ENCODE peak calls at places on chromosomes 6 and 20, in seven cellular contexts. J, S, W, F, L, C and P are unnamed samples.

GRCh38 chr6:104995989-104996617 is 39.2 kb downstream of the LIN28B start:
- DNase-seq in J (peak), S (no peak), W (peak), F (no peak), L (no peak), C (peak), P (peak)

GRCh38 chr6:3447005-3447404 is 9.8 kb downstream of the SLC22A23 start:
- DNase-seq in J (no peak), S (no peak), W (no peak), F (no peak), L (no peak), C (no peak), P (no peak)

GRCh38 chr6:31815025-31815838 is at the start of the genes HSPA1A and HSPA1L:
- DNase-seq in J (peak), S (peak), W (peak), F (no peak), L (peak), C (peak), P (peak)

GRCh38 chr20:59047938-59048680 is 5.5 kb upstream of the PRELID3B start:
- DNase-seq in J (peak), S (no peak), W (no peak), F (no peak), L (no peak), C (peak), P (peak)

GRCh38 chr6:18293192-18293904 is 29.0 kb upstream of the DEK start:
- DNase-seq in J (peak), S (no peak), W (no peak), F (no peak), L (no peak), C (peak), P (no peak)

GRCh38 chr6:117317261-117317660 is 51.9 kb downstream of the VGLL2 start:
- DNase-seq in J (peak), S (no peak), W (peak), F (no peak), L (no peak), C (peak), P (peak)

GRCh38 chr6:158752613-158753012 is 66.6 kb downstream of the EZR start:
- DNase-seq in J (no peak), S (no peak), W (no peak), F (no peak), L (no peak), C (peak), P (peak)

GRCh38 chr6:49541936-49542335 is 8.5 kb upstream of the C6orf141 start:
- DNase-seq in J (peak), S (no peak), W (no peak), F (no peak), L (no peak), C (peak), P (peak)

GRCh38 chr6:108115598-108116058 is 41.1 kb upstream of the OSTM1 start:
- DNase-seq in J (no peak), S (peak), W (peak), F (no peak), L (peak), C (peak), P (peak)

GRCh38 chr6:108738684-108739406 is 109.4 kb upstream of the ARMC2 start:
- DNase-seq in J (peak), S (no peak), W (no peak), F (no peak), L (no peak), C (no peak), P (no peak)

GRCh38 chr6:150633466-150633795 is 33.7 kb downstream of the PLEKHG1 start:
- DNase-seq in J (no peak), S (no peak), W (no peak), F (no peak), L (no peak), C (no peak), P (no peak)

GRCh38 chr20:12289476-12289875 is 371.8 kb downstream of the BTBD3 start:
- DNase-seq in J (no peak), S (no peak), W (no peak), F (no peak), L (no peak), C (no peak), P (no peak)

GRCh38 chr6:28505733-28506132 is 9.9 kb downstream of the GPX6 start:
- DNase-seq in J (no peak), S (no peak), W (no peak), F (no peak), L (no peak), C (no peak), P (no peak)

GRCh38 chr6:32192608-32193039 is at the start of gene GPSM3:
- DNase-seq in J (peak), S (peak), W (no peak), F (peak), L (peak), C (no peak), P (peak)

GRCh38 chr20:50536333-50536732 is 26.1 kb downstream of the PTPN1 start:
- DNase-seq in J (no peak), S (no peak), W (no peak), F (no peak), L (no peak), C (no peak), P (no peak)

GRCh38 chr20:48621256-48622078 is 206.3 kb downstream of the PREX1 start:
- DNase-seq in J (peak), S (peak), W (no peak), F (peak), L (peak), C (no peak), P (peak)

GRCh38 chr6:149761438-149761837 is 11.9 kb downstream of the PCMT1 start:
- DNase-seq in J (no peak), S (no peak), W (no peak), F (no peak), L (no peak), C (no peak), P (no peak)

GRCh38 chr6:87293526-87293925 is 28.9 kb upstream of the SMIM8 start:
- DNase-seq in J (peak), S (no peak), W (no peak), F (no peak), L (no peak), C (no peak), P (no peak)

GRCh38 chr20:56391037-56391436 is 978 bp downstream of the AURKA start:
- DNase-seq in J (no peak), S (no peak), W (no peak), F (no peak), L (no peak), C (no peak), P (no peak)

GRCh38 chr6:70381436-70381786 is 31.9 kb upstream of the FAM135A start:
- DNase-seq in J (no peak), S (no peak), W (no peak), F (no peak), L (no peak), C (no peak), P (no peak)

GRCh38 chr6:150250826-150251225 is 108.0 kb downstream of the PPP1R14C start:
- DNase-seq in J (peak), S (no peak), W (peak), F (no peak), L (no peak), C (peak), P (peak)

GRCh38 chr6:117328005-117328389 is 62.6 kb downstream of the VGLL2 start:
- DNase-seq in J (no peak), S (no peak), W (no peak), F (no peak), L (no peak), C (no peak), P (no peak)

GRCh38 chr6:53628354-53629119 is 37.0 kb downstream of the KLHL31 start:
- DNase-seq in J (peak), S (no peak), W (no peak), F (no peak), L (no peak), C (peak), P (peak)

GRCh38 chr6:82251942-82252341 is 4.4 kb upstream of the IBTK start:
- DNase-seq in J (peak), S (no peak), W (peak), F (no peak), L (no peak), C (peak), P (peak)

GRCh38 chr6:12069891-12070529 is 57.9 kb downstream of the HIVEP1 start:
- DNase-seq in J (no peak), S (no peak), W (no peak), F (no peak), L (no peak), C (no peak), P (no peak)

GRCh38 chr6:14422917-14423316 is 305.3 kb downstream of the CD83 start:
- DNase-seq in J (no peak), S (no peak), W (no peak), F (no peak), L (no peak), C (no peak), P (no peak)

GRCh38 chr6:138086573-138087196 is 20.5 kb downstream of the PERP start:
- DNase-seq in J (peak), S (no peak), W (no peak), F (no peak), L (no peak), C (no peak), P (no peak)

GRCh38 chr20:4844325-4844724 is 122.6 kb downstream of the PRND start:
- DNase-seq in J (no peak), S (no peak), W (no peak), F (no peak), L (no peak), C (no peak), P (no peak)

GRCh38 chr20:19583532-19584175 is 174.4 kb upstream of the RIN2 start:
- DNase-seq in J (peak), S (peak), W (peak), F (no peak), L (peak), C (peak), P (peak)

GRCh38 chr6:23535071-23535470 is 590.9 kb upstream of the NRSN1 start:
- DNase-seq in J (no peak), S (no peak), W (no peak), F (no peak), L (no peak), C (peak), P (no peak)

GRCh38 chr6:81241126-81241525 is 511.4 kb downstream of the TENT5A start:
- DNase-seq in J (no peak), S (no peak), W (no peak), F (no peak), L (no peak), C (peak), P (no peak)

GRCh38 chr20:35648836-35649235 is 15.9 kb downstream of the CPNE1 start:
- DNase-seq in J (no peak), S (no peak), W (no peak), F (no peak), L (no peak), C (peak), P (peak)

GRCh38 chr6:5936611-5937010 is 70.1 kb downstream of the NRN1 start:
- DNase-seq in J (no peak), S (no peak), W (no peak), F (no peak), L (no peak), C (peak), P (no peak)

GRCh38 chr6:53673138-53673801 is 7.7 kb upstream of the KLHL31 start:
- DNase-seq in J (peak), S (no peak), W (no peak), F (no peak), L (no peak), C (peak), P (peak)

DNA sequence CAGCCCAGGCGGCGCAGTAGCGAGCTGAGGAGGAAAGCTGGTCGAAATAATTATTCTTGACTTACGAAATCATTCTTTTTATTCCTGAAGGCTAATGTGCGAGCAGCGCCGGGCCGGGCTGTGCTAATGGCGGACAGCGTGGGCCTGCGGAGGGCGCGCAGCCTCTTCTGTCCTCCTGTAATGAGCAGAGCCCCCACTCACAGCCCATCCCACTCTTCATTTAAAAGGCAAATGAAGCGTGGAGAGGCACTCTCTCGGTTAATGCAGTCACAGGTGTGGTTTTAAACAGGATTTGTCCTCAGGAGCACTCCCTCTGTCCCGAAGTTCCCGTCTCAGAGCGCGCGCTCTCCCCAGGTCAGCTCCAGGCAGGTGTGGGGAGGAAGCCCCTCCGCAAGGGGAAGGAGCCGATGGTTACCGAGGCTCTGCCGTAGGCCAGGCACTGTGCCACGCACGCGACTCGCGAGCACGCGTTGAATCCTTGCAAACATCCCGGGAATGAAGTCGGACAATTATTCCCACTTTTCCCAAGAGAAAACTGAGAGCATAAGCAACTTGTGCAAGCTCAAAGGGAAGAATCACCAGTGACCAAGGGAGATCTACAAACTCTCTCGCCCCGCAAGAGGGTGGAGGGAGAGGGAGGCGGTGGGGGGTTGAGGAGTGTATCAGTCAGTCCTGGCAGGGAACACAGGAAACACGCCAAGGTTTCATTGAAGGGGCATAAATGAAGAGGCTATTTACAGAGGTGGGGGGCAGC is 35.5 kb upstream of the ZFAND3 start:
- DNase-seq in J (no peak), S (peak), W (peak), F (no peak), L (peak), C (peak), P (peak)
- H3K4me3 ChIP-seq in J (peak), S (peak), W (no peak), F (peak), L (peak), C (peak), P (peak)

GRCh38 chr6:168134399-168135201 is 55.6 kb upstream of the FRMD1 start:
- DNase-seq in J (no peak), S (no peak), W (no peak), F (no peak), L (no peak), C (no peak), P (no peak)
- TF ChIP-seq CTCF in J (no peak), S (no peak), W (no peak), F (no peak), L (no peak), C (no peak), P (no peak)

GRCh38 chr6:135269399-135270005 is 88.4 kb downstream of the MYB start:
- DNase-seq in J (no peak), S (no peak), W (peak), F (no peak), L (no peak), C (no peak), P (no peak)

GRCh38 chr6:135271626-135272025 is 90.5 kb downstream of the MYB start:
- DNase-seq in J (no peak), S (no peak), W (no peak), F (no peak), L (no peak), C (no peak), P (no peak)

GRCh38 chr6:135277422-135277821 is 96.3 kb downstream of the MYB start:
- DNase-seq in J (no peak), S (no peak), W (no peak), F (no peak), L (no peak), C (no peak), P (no peak)

GRCh38 chr6:135270676-135271536 is 89.8 kb downstream of the MYB start:
- DNase-seq in J (peak), S (no peak), W (no peak), F (no peak), L (peak), C (peak), P (no peak)

DNA sequence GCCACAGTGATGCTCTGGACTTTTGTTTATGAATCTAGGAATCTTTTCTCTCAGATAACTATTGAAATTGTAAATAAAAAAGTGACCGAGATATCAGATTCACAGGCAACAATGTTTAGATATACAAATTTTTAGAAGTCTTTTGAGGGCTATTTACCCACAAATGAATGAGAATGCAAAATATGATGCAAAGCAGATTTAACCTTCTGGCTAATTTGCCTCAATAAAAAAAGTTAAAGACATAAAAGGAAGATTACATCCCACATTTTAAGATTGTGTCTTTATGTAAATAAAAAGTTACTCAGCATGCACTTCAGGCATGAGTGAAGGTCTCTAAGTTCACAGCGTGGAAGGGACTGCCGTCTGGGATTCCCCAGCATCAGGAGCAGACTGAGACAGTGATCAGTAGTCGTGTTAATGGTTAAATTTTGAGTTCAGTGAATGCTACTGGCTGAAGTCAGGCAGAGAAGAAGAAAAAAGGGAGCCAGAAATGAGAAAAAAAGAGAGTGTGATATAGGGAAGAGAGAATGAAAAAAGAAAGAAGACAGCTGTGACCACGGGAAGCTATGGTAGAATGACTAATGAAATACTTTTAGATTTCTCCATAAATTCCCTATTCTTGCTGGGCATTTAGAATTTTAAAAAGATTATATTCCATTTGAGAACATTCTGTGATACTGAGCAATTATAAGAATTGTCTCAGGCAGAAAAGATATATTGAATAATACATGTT is 93.6 kb downstream of the MYB start:
- DNase-seq in J (no peak), S (no peak), W (no peak), F (no peak), L (no peak), C (no peak), P (no peak)
- H3K4me3 ChIP-seq in J (no peak), S (no peak), W (no peak), F (no peak), L (no peak), C (no peak), P (no peak)

GRCh38 chr6:156776470-156776840 is 723 bp upstream of the ARID1B start:
- DNase-seq in J (peak), S (no peak), W (no peak), F (no peak), L (no peak), C (peak), P (peak)
- TF ChIP-seq CTCF in J (no peak), S (no peak), W (no peak), F (no peak), L (no peak), C (no peak), P (peak)